ENCODE peak calls at places on chromosomes 13 and 19, in ten cellular contexts. V is stomach, S is breast epithelium, G is transverse colon, R is HL-60, E is GM23338, P is suprapubic skin, X is upper lobe of left lung, B is Panc1, F is HCT116. W is an unnamed sample.

GRCh38 chr19:15136234-15136954 is 29.2 kb downstream of the SYDE1 start:
- DNase-seq in E (no peak), P (no peak), S (no peak), X (no peak), G (no peak), V (no peak), B (no peak), R (no peak), F (no peak), W (no peak)

GRCh38 chr13:110354209-110354627 is 47.1 kb downstream of the COL4A2 start:
- DNase-seq in E (no peak), G (no peak), S (no peak), B (no peak), P (no peak), F (no peak), X (no peak), R (no peak), V (no peak), W (no peak)

GRCh38 chr13:85725433-85725832 is 73.8 kb downstream of the SLITRK6 start:
- DNase-seq in F (no peak), S (no peak), G (no peak), R (no peak), X (no peak), E (no peak), P (no peak), B (no peak), V (no peak), W (no peak)

GRCh38 chr19:31110331-31110730 is 238.9 kb downstream of the TSHZ3 start:
- DNase-seq in E (peak; percentile 34), R (no peak), B (no peak), X (no peak), P (no peak), G (no peak), F (no peak), V (no peak), S (no peak), W (no peak)

GRCh38 chr19:41000310-41000737 is 9.2 kb downstream of the CYP2B6 start:
- DNase-seq in F (peak; percentile 73), X (no peak), V (peak; percentile 61), R (no peak), B (no peak), P (no peak), E (no peak), G (peak; percentile 48), S (no peak), W (no peak)

GRCh38 chr13:75829874-75830273 is 193.7 kb downstream of the LMO7 start:
- DNase-seq in G (no peak), B (no peak), S (no peak), P (no peak), R (no peak), E (no peak), X (no peak), F (no peak), V (no peak), W (no peak)

GRCh38 chr13:29961036-29961685 is 110.7 kb upstream of the UBL3 start:
- DNase-seq in G (no peak), X (no peak), F (no peak), R (no peak), S (no peak), V (no peak), P (no peak), E (no peak), B (no peak), W (no peak)

GRCh38 chr19:2969104-2969504 is 8.3 kb upstream of the TLE6 start:
- DNase-seq in V (peak; percentile 58), E (no peak), G (peak; percentile 33), P (no peak), F (no peak), R (no peak), B (no peak), X (no peak), S (no peak), W (no peak)

GRCh38 chr13:20721058-20721453 is 17.6 kb downstream of the IL17D start:
- DNase-seq in R (no peak), B (no peak), E (no peak), X (peak; percentile 61), S (no peak), P (no peak), F (no peak), G (no peak), V (no peak), W (no peak)

DNA sequence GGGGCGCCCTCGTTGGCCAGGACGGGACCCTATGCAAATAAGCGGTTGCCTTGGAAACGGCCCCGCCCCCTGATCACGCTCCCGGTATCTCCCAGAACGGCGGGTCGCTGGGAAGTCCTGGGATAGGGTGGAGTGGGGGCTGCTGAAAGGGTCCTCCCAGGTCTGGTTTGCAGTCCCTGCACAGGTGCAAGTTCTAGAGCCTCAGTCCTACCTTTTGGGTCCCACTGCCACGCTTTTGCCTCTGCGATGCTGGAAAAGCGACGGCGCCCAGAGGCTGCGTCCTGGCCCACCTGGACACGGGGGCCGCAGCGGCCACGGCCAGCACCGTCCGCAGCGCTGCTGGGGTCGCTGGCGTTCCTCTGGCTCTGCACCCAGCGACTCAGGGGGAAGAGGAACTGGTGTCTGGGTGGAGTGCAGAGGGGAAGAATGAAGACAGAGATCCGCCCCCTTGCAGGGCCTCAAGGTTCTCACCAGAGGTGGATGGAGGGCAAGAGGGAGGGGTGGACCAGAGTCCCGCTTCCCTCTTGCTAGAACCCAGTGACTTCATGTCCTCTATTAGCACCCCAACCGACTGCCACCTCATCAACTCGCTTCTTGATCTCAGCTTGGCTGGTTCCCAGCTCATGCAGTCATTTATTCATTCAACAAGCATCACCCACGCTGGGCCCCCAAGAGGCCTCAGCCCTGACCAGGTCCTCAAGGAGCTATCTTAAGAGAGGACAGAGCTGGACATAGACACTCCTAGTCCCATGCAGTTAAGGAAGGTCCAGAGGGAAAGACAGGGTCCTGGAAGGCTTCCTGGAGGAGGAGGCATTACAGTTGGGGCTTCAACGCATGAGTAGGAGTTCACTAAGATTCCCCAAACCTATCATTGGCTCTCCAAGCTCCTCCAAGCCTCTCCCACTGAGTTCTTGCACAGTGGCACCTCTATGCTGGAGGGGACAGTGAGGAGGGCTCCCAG is at the start of gene LRRC25:
- DNase-seq in V (no peak), F (no peak), X (peak; percentile 84), R (peak; percentile 95), G (no peak), B (no peak), E (peak; percentile 96), S (no peak), P (no peak), W (no peak)
- H3K27ac ChIP-seq in V (peak within 1 kb of the TSS; percentile 61), F (no peak within 1 kb of the TSS), X (no peak within 1 kb of the TSS), R (peak within 1 kb of the TSS; percentile 79), G (no peak within 1 kb of the TSS), B (no peak within 1 kb of the TSS), E (no peak within 1 kb of the TSS), S (peak within 1 kb of the TSS; percentile 5), P (no peak within 1 kb of the TSS), W (no peak within 1 kb of the TSS)

GRCh38 chr13:46086985-46087384 is 17.8 kb downstream of the CPB2 start:
- DNase-seq in G (no peak), B (no peak), P (no peak), E (no peak), R (no peak), F (no peak), X (peak; percentile 61), V (no peak), S (no peak), W (no peak)

GRCh38 chr13:46085737-46086136 is 19.1 kb downstream of the CPB2 start:
- DNase-seq in P (no peak), X (peak; percentile 62), E (no peak), R (no peak), B (no peak), S (no peak), V (no peak), F (no peak), G (no peak), W (no peak)

GRCh38 chr13:46089213-46089612 is 15.6 kb downstream of the CPB2 start:
- DNase-seq in E (peak; percentile 17), S (no peak), B (no peak), X (no peak), V (no peak), R (no peak), G (no peak), P (no peak), F (no peak), W (no peak)

GRCh38 chr13:46087481-46087880 is 17.4 kb downstream of the CPB2 start:
- DNase-seq in G (no peak), X (no peak), E (no peak), P (no peak), R (no peak), V (no peak), S (no peak), F (no peak), B (no peak), W (no peak)

DNA sequence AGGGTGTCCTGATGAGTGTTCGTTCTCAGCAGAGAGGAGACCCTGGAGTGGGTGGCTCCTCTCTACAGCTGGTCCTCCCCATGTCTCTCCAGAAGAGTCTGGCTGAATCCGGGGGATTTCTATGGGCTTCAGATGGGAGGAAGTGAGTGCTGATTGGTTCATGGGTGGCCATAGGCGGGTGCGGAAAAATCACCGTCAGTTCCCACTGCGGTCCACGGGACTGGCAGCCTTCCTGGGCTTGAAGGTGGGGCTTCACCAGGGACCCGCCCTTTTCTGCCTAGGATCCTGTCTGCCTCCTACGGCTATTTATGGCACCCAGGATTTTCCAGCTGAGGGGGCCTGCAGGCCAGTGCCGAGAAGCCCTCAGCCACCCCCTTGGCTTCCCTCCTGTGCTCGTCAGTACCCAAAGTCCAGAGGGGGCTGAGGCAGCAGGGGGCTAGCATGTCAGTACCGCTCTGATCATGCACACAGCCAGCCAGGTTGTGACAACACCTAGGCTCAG is 18.4 kb downstream of the CPB2 start:
- DNase-seq in G (no peak), B (no peak), X (no peak), P (no peak), S (no peak), R (no peak), V (no peak), E (no peak), F (no peak), W (no peak)
- TF ChIP-seq POLR2AphosphoS5 in G (no peak), B (no peak), X (no peak), P (no peak), S (no peak), R (no peak), V (no peak), E (no peak), F (no peak), W (no peak)

DNA sequence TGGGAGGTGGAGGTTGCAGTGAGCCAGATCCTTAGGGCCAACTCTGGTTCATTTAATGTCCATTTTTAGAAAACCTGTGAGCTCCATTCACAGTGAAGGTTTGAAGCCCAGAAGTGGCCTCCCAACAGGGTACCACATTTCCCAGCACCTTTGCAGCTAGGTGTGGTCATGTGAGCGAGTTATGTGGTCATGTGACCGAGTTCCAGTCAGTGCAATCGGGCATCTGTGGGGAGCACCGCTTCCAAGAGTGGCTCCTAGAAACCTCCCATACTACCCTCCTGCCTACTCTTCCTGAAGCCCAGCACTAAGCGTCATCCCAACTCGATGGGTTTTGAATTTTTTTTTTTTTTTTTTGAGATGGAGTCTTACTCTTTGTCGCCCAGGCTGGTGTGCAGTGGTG is 663 bp upstream of the PLA2G4C start:
- DNase-seq in E (peak; percentile 45), V (no peak), P (no peak), B (no peak), X (no peak), F (no peak), G (no peak), R (no peak), S (no peak), W (no peak)
- H3K27ac ChIP-seq in E (no peak overlapping the region), V (peak overlapping the region; percentile 90), P (peak overlapping the region; percentile 89), B (peak overlapping the region; percentile 78), X (peak overlapping the region; percentile 93), F (peak overlapping the region; percentile 88), G (peak overlapping the region; percentile 89), R (no peak overlapping the region), S (peak overlapping the region; percentile 92), W (no peak overlapping the region)

GRCh38 chr19:17948474-17948966 is 15.7 kb downstream of the CCDC124 start:
- DNase-seq in S (no peak), V (no peak), G (no peak), P (no peak), B (no peak), X (no peak), F (no peak), E (peak; percentile 82), R (no peak), W (no peak)
- TF ChIP-seq POLR2AphosphoS5 in S (no peak), V (no peak), G (no peak), P (no peak), B (no peak), X (no peak), F (no peak), E (no peak), R (no peak), W (no peak)